ENCODE peak calls at places on chromosomes 16 and 17, in eight cellular contexts. V is body of pancreas, M is lower leg skin, R is frontal cortex, D is NCI-H345, O is SW 1271, Y is mesothelial cell of epicardium, L is AG09309. C is an unnamed sample.

GRCh38 chr17:42819939-42820535 is 4.0 kb downstream of the BECN1 start:
- DNase-seq in V (peak), M (no peak), R (no peak), D (peak), O (no peak), Y (no peak), L (no peak), C (peak)

GRCh38 chr17:39800540-39800939 is 62.8 kb downstream of the GRB7 start:
- DNase-seq in V (no peak), M (no peak), R (no peak), D (peak), O (no peak), Y (no peak), L (no peak), C (peak)

GRCh38 chr16:86590501-86591144 is 12.3 kb downstream of the FOXL1 start:
- DNase-seq in V (no peak), M (peak), R (no peak), D (no peak), O (no peak), Y (no peak), L (peak), C (no peak)

GRCh38 chr17:48612854-48613691 is 2.0 kb downstream of the HOXB8 start:
- DNase-seq in V (no peak), M (peak), R (no peak), D (peak), O (peak), Y (no peak), L (no peak), C (peak)

GRCh38 chr17:47707056-47707791 is 13.3 kb downstream of the TBKBP1 start:
- DNase-seq in V (no peak), M (no peak), R (peak), D (no peak), O (no peak), Y (no peak), L (no peak), C (no peak)

GRCh38 chr17:73594025-73594424 is 50.2 kb downstream of the SDK2 start:
- DNase-seq in V (no peak), M (no peak), R (no peak), D (no peak), O (no peak), Y (no peak), L (no peak), C (no peak)

GRCh38 chr17:65966311-65966710 is 225.6 kb downstream of the CEP112 start:
- DNase-seq in V (no peak), M (no peak), R (no peak), D (no peak), O (no peak), Y (no peak), L (no peak), C (no peak)

GRCh38 chr17:75518201-75518600 is 1.9 kb downstream of the TSEN54 start:
- DNase-seq in V (no peak), M (no peak), R (no peak), D (no peak), O (no peak), Y (no peak), L (no peak), C (peak)

GRCh38 chr17:8158267-8159031 is 4.3 kb downstream of the VAMP2 start:
- DNase-seq in V (peak), M (peak), R (peak), D (peak), O (peak), Y (no peak), L (no peak), C (peak)

GRCh38 chr16:14111713-14112538 is 40.8 kb downstream of the MRTFB start:
- DNase-seq in V (peak), M (peak), R (no peak), D (peak), O (no peak), Y (no peak), L (no peak), C (no peak)

GRCh38 chr16:86764551-86764950 is 186.2 kb downstream of the FOXL1 start:
- DNase-seq in V (no peak), M (no peak), R (no peak), D (no peak), O (no peak), Y (no peak), L (no peak), C (no peak)

GRCh38 chr17:57954421-57955182 is 610 bp downstream of the CUEDC1 start:
- DNase-seq in V (peak), M (peak), R (peak), D (peak), O (no peak), Y (no peak), L (no peak), C (no peak)

GRCh38 chr17:10156579-10157488 is 41.6 kb downstream of the GAS7 start:
- DNase-seq in V (peak), M (peak), R (no peak), D (no peak), O (no peak), Y (no peak), L (no peak), C (no peak)

GRCh38 chr17:42679001-42679491 is 2.3 kb upstream of the PLEKHH3 start:
- DNase-seq in V (peak), M (peak), R (no peak), D (peak), O (no peak), Y (no peak), L (no peak), C (no peak)

C was measured in effector CD4-positive, alpha-beta T cell.